ENCODE peak calls at places on chromosomes 5 and 9, in four cellular contexts. D, C, U and W are unnamed samples.

GRCh38 chr5:176436641-176437040 is 11.5 kb upstream of the FAF2 start:
- DNase-seq in D (no peak), C (no peak), U (no peak), W (no peak)

GRCh38 chr5:58235279-58235678 is 224.6 kb downstream of the PLK2 start:
- DNase-seq in D (no peak), C (no peak), U (no peak), W (no peak)

GRCh38 chr5:545641-546375 is 21.6 kb upstream of the SLC9A3 start:
- DNase-seq in D (peak), C (no peak), U (peak), W (no peak)

GRCh38 chr9:34809504-34810186 is 99.7 kb upstream of the CCL21 start:
- DNase-seq in D (no peak), C (peak), U (no peak), W (no peak)

GRCh38 chr9:137455361-137455991 is 3.7 kb downstream of the NSMF start:
- DNase-seq in D (peak), C (peak), U (no peak), W (no peak)

GRCh38 chr9:135487281-135488012 is 7.9 kb downstream of the PPP1R26 start:
- DNase-seq in D (no peak), C (no peak), U (no peak), W (no peak)

GRCh38 chr5:14640765-14641164 is 23.8 kb upstream of the OTULIN start:
- DNase-seq in D (no peak), C (no peak), U (no peak), W (no peak)

GRCh38 chr9:37936965-37937364 is 33.0 kb upstream of the SLC25A51 start:
- DNase-seq in D (no peak), C (no peak), U (no peak), W (peak)

GRCh38 chr9:103364753-103365152 is 369.6 kb downstream of the CYLC2 start:
- DNase-seq in D (no peak), C (no peak), U (no peak), W (no peak)

GRCh38 chr5:157915638-157916037 is 56.7 kb upstream of the CLINT1 start:
- DNase-seq in D (peak), C (no peak), U (peak), W (no peak)

GRCh38 chr5:74085782-74086181 is 459.8 kb downstream of the ARHGEF28 start:
- DNase-seq in D (no peak), C (no peak), U (no peak), W (no peak)

GRCh38 chr5:66959668-66960067 is 236.9 kb downstream of the CD180 start:
- DNase-seq in D (no peak), C (no peak), U (no peak), W (no peak)

GRCh38 chr9:99030082-99030481 is 74.8 kb upstream of the TGFBR1 start:
- DNase-seq in D (no peak), C (no peak), U (no peak), W (no peak)

GRCh38 chr9:99873531-99873930 is 32.9 kb upstream of the STX17 start:
- DNase-seq in D (no peak), C (no peak), U (no peak), W (no peak)

GRCh38 chr9:93280661-93281259 is 96.8 kb downstream of the WNK2 start:
- DNase-seq in D (no peak), C (no peak), U (no peak), W (no peak)

GRCh38 chr5:95916687-95917085 is 45.0 kb downstream of the ELL2 start:
- DNase-seq in D (no peak), C (no peak), U (no peak), W (no peak)

GRCh38 chr5:124871299-124871698 is 124.9 kb upstream of the ZNF608 start:
- DNase-seq in D (no peak), C (no peak), U (no peak), W (no peak)

GRCh38 chr5:59758566-59758965 is 135.0 kb downstream of the PDE4D start:
- DNase-seq in D (no peak), C (no peak), U (no peak), W (no peak)

GRCh38 chr9:91933556-91934352 is 16.3 kb downstream of the ROR2 start:
- DNase-seq in D (no peak), C (no peak), U (no peak), W (no peak)

GRCh38 chr5:176692326-176692725 is 45.0 kb downstream of the TSPAN17 start:
- DNase-seq in D (no peak), C (no peak), U (no peak), W (no peak)

GRCh38 chr9:131650254-131650653 is 89.6 kb downstream of the RAPGEF1 start:
- DNase-seq in D (peak), C (no peak), U (no peak), W (no peak)

GRCh38 chr5:143061161-143061945 is 291.2 kb downstream of the ARHGAP26 start:
- DNase-seq in D (no peak), C (no peak), U (no peak), W (no peak)

GRCh38 chr5:4520557-4520956 is 619.6 kb upstream of the ADAMTS16 start:
- DNase-seq in D (no peak), C (no peak), U (no peak), W (no peak)

GRCh38 chr5:59317023-59317771 is 576.3 kb downstream of the PDE4D start:
- DNase-seq in D (no peak), C (no peak), U (no peak), W (no peak)

GRCh38 chr9:33288828-33289483 is 1.4 kb upstream of the NFX1 start:
- DNase-seq in D (peak), C (no peak), U (no peak), W (no peak)

GRCh38 chr5:10699281-10699874 is 61.7 kb downstream of the DAP start:
- DNase-seq in D (no peak), C (no peak), U (no peak), W (no peak)

GRCh38 chr5:67494186-67494842 is 297.7 kb upstream of the CD180 start:
- DNase-seq in D (peak), C (no peak), U (no peak), W (no peak)

GRCh38 chr5:111697881-111698757 is 58.9 kb downstream of the NREP start:
- DNase-seq in D (no peak), C (peak), U (no peak), W (no peak)

GRCh38 chr9:87671478-87671877 is 54.4 kb upstream of the CTSL start:
- DNase-seq in D (no peak), C (no peak), U (no peak), W (no peak)

GRCh38 chr9:31671011-31671410 is 713.4 kb upstream of the ACO1 start:
- DNase-seq in D (no peak), C (no peak), U (no peak), W (no peak)

GRCh38 chr5:17069995-17070405 is 133.9 kb upstream of the MYO10 start:
- DNase-seq in D (no peak), C (no peak), U (no peak), W (no peak)

GRCh38 chr5:39371367-39371635 is 7.0 kb upstream of the C9 start:
- DNase-seq in D (no peak), C (no peak), U (no peak), W (no peak)

GRCh38 chr5:107564896-107565295 is 105.8 kb downstream of the EFNA5 start:
- DNase-seq in D (no peak), C (no peak), U (no peak), W (no peak)

GRCh38 chr9:136686794-136687711 is at the start of gene AGPAT2:
- DNase-seq in D (peak), C (peak), U (peak), W (peak)

GRCh38 chr5:52799358-52799982 is 11.8 kb downstream of the ITGA1 start:
- DNase-seq in D (peak), C (peak), U (peak), W (no peak)

GRCh38 chr5:52798952-52799351 is 11.2 kb downstream of the ITGA1 start:
- DNase-seq in D (no peak), C (no peak), U (no peak), W (no peak)

GRCh38 chr5:52801329-52801728 is 13.6 kb downstream of the ITGA1 start:
- DNase-seq in D (no peak), C (peak), U (no peak), W (no peak)

GRCh38 chr5:52799983-52800393 is 12.3 kb downstream of the ITGA1 start:
- DNase-seq in D (peak), C (peak), U (peak), W (peak)

GRCh38 chr5:52800394-52801213 is 12.9 kb downstream of the ITGA1 start:
- DNase-seq in D (peak), C (peak), U (peak), W (no peak)
- TF ChIP-seq CTCF in D (peak), C (no peak), U (peak), W (no peak)

DNA sequence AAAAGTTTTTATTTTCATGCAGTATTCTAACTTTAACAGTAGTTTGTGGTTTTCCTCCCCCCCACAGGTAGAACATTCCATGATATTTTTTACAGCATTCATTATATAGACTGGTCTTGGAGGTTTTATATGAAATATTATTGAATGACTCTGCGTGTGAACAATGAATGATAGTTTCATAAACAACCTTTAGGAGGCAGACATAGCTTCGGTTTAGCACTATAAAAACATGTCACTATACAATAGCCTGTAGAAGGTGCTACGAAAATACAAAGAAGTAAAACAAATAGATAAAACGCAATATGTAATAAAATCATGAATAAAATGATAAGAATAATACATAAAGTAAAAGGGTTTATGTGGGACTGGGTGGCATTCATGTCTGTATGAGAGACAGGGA is 8.5 kb downstream of the KLF4 start:
- DNase-seq in D (no peak), C (no peak), U (no peak), W (no peak)
- TF ChIP-seq CTCF in D (no peak), C (no peak), U (peak), W (peak)

GRCh38 chr5:33579789-33580188 is 139.0 kb downstream of the TARS1 start:
- DNase-seq in D (no peak), C (no peak), U (no peak), W (no peak)
- TF ChIP-seq CTCF in D (no peak), C (no peak), U (no peak), W (no peak)

DNA sequence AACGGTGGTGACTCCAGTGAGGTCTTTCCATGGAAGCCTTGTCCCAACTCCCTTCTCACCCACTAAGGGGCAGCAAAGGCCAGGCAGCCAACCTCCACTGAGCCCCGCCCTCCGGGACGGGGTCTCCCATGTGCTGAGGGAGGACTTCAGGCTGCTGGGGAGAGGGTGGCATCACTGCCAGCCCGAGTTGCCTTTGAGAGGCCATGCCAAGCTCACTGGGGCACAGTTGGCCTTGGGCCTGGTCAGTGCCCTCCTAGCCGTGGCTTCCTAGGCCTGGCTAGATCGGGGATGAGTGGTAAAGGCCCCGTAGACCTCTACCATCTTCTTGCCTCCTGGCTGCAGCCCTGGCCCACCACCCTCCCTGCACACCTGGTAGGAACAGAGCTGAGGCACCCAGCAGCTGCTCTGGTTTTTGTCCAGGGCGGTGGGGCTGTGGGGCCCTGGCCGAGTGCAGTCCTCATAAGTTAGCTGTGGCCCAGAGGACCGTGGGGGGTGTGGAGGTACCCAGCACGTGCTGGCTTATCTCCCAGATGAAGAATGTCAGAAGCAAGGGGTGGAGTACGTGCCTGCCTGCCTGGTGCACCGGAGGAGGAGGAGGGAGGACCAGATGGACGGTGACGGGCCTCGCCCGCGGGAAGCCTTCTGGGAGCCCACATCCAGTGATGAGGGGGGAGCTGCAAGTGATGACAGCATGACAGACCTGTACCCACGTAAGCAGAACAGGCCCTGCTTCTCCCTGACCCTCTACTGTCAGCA is 3.2 kb downstream of the SURF2 start:
- DNase-seq in D (no peak), C (peak), U (no peak), W (no peak)
- TF ChIP-seq CTCF in D (peak), C (no peak), U (peak), W (peak)

DNA sequence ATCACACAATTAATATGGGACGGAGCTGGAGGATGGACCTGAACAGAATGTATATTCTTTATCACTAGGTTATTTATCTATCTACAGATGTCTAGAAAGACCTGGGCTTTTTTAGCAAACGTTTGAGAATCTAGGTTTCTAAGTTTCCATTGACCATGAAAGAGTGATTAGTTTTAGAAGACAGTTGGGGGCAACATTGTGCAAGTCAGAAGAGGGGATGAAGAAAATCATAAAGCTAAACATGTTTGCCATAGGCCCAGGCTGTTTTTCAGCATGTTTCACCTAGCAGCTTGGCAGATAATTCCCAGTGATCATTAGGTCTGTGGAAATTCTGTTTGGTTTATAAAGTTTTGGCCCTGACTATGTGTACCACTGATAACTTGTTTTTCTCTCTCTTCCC is 44.1 kb upstream of the CDKN2B start:
- DNase-seq in D (no peak), C (no peak), U (no peak), W (no peak)
- TF ChIP-seq CTCF in D (no peak), C (no peak), U (no peak), W (no peak)

GRCh38 chr9:21311888-21312287 is 6.8 kb upstream of the IFNA5 start:
- DNase-seq in D (no peak), C (no peak), U (no peak), W (no peak)

GRCh38 chr9:21316032-21316842 is 11.1 kb upstream of the IFNA5 start:
- DNase-seq in D (no peak), C (no peak), U (no peak), W (no peak)

GRCh38 chr9:21314152-21314551 is 9.0 kb upstream of the IFNA5 start:
- DNase-seq in D (no peak), C (no peak), U (no peak), W (no peak)

GRCh38 chr9:21317956-21318923 is 13.1 kb upstream of the IFNA5 start:
- DNase-seq in D (no peak), C (peak), U (no peak), W (no peak)

DNA sequence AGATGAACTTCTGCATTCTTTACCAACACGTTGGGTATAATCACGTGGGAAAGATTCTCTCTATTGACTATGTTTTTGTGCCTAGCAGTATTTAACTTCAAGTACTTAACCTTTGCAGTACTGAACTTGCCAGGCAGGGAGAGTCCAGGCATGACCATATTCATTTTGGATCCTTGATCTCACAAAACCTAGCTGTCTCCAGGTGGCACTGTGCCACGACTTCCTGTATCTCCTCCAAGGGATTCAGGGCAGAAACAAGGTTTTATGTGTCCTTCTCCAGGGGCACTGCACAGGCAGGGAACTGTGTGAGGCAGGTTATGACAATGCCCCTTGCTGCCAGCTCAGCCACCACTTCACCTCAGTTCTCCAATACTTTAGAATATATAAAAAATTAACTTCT is 11.7 kb upstream of the IFNA5 start:
- DNase-seq in D (no peak), C (no peak), U (no peak), W (no peak)
- TF ChIP-seq CTCF in D (no peak), C (no peak), U (no peak), W (no peak)